ENCODE peak calls at places on chromosomes 6 and 20, in six cellular contexts. L, H, V, T, G and R are unnamed samples.

GRCh38 chr6:46410330-46410953 is 80.8 kb downstream of the RCAN2 start:
- DNase-seq in L (no peak), H (peak), V (no peak), T (peak), G (no peak), R (peak)

GRCh38 chr20:49557449-49557848 is 10.5 kb downstream of the PTGIS start:
- DNase-seq in L (no peak), H (no peak), V (no peak), T (no peak), G (no peak), R (no peak)

GRCh38 chr6:19851273-19852089 is 14.3 kb downstream of the ID4 start:
- DNase-seq in L (no peak), H (peak), V (no peak), T (no peak), G (no peak), R (peak)

GRCh38 chr6:151497935-151498726 is 4.3 kb downstream of the CCDC170 start:
- DNase-seq in L (no peak), H (no peak), V (no peak), T (no peak), G (no peak), R (no peak)

GRCh38 chr20:41138527-41139226 is 1.3 kb downstream of the PLCG1 start:
- DNase-seq in L (no peak), H (no peak), V (no peak), T (no peak), G (no peak), R (no peak)

GRCh38 chr20:58691773-58692578 is 624 bp upstream of the NPEPL1 start:
- DNase-seq in L (peak), H (no peak), V (peak), T (no peak), G (no peak), R (no peak)

GRCh38 chr20:53575481-53576194 is 18.0 kb downstream of the ZNF217 start:
- DNase-seq in L (no peak), H (no peak), V (peak), T (no peak), G (no peak), R (no peak)

GRCh38 chr6:125004198-125004597 is 42.0 kb downstream of the RNF217 start:
- DNase-seq in L (no peak), H (no peak), V (peak), T (no peak), G (no peak), R (no peak)

GRCh38 chr6:83920017-83920416 is 60.5 kb downstream of the CYB5R4 start:
- DNase-seq in L (no peak), H (no peak), V (no peak), T (no peak), G (no peak), R (no peak)

GRCh38 chr20:44054118-44054517 is 132.9 kb downstream of the JPH2 start:
- DNase-seq in L (no peak), H (no peak), V (peak), T (no peak), G (peak), R (no peak)

GRCh38 chr20:9059931-9060330 is 9.0 kb upstream of the PLCB4 start:
- DNase-seq in L (no peak), H (no peak), V (no peak), T (no peak), G (no peak), R (no peak)

GRCh38 chr6:90083891-90084290 is 189.6 kb downstream of the GJA10 start:
- DNase-seq in L (peak), H (no peak), V (no peak), T (peak), G (no peak), R (no peak)

GRCh38 chr20:47754946-47755652 is 30.2 kb downstream of the SULF2 start:
- DNase-seq in L (no peak), H (no peak), V (no peak), T (no peak), G (no peak), R (no peak)

GRCh38 chr6:152700427-152700826 is 2.7 kb downstream of the MYCT1 start:
- DNase-seq in L (no peak), H (no peak), V (no peak), T (no peak), G (no peak), R (no peak)

GRCh38 chr20:21272279-21272678 is 30.9 kb upstream of the XRN2 start:
- DNase-seq in L (no peak), H (no peak), V (no peak), T (no peak), G (no peak), R (no peak)

GRCh38 chr6:111566873-111567517 is 38.7 kb downstream of the TRAF3IP2 start:
- DNase-seq in L (no peak), H (no peak), V (no peak), T (no peak), G (peak), R (no peak)
- H3K27ac ChIP-seq in L (no peak), H (no peak), V (peak), T (no peak), G (no peak), R (peak)

GRCh38 chr6:122033564-122034181 is 365.8 kb upstream of the HSF2 start:
- DNase-seq in L (no peak), H (peak), V (no peak), T (no peak), G (no peak), R (peak)
- TF ChIP-seq POLR2AphosphoS5 in L (no peak), H (no peak), V (peak), T (no peak), G (no peak), R (no peak)

DNA sequence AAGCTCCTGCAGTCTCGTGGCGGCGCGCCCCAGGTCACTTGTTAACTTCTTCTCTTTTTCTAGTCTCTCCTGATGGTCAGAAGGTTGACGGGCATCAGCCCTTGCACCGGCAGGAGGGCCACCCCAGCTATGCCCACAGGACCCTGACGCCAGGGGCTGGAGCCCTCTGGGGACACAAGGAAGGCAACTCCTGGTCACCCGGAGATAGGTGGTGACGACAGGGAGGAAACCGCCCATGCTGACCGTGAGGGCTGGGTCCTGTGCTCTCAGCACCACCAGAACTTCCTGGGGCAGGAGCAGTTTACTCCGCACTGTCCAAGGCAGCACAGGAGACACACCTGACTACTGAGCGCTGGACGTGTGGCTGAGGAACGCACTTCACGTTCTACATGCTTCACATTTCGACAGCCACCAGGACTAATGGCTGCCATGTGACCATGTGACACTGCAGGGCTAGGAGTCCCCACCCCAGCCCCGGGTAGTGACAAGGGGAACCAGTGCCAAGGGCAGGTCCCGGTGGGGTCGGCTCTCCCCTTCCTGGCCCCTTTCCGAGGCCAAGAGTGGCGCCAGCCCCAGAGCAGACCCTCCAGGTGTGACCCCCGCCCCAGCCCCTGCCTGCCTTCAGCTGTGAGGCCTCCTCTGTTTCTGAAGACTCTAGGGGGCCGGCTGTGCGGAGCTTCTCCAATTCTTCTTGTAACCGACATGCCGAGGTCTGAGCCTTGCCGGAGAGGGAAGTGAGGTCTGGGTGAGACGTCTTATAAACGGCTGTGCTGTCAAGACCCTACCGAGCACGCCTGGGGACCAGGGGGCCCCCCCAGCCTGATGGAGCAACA is 45.2 kb downstream of the DSTN start:
- DNase-seq in L (peak), H (no peak), V (peak), T (no peak), G (peak), R (no peak)
- H3K27ac ChIP-seq in L (no peak), H (no peak), V (peak), T (no peak), G (peak), R (peak)

DNA sequence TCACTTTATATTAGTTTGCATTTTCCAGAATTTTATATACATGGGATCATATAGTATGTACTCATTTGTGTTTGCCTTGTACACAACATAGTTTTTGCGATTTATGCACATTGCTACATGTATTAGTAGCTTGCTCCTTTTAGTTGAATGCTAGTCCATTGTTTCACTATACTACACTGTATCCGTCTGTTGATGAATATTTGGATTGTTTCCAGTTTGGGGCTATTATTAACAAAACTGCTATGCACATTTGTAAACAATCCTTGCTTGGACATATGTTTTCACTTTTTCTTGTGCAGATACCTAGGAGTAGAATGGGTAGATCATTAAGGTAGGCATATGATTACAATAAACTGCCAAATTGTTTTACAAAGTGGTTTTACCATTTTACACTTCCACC is 3.9 kb upstream of the LRRC1 start:
- DNase-seq in L (no peak), H (no peak), V (no peak), T (no peak), G (no peak), R (no peak)
- TF ChIP-seq POLR2AphosphoS5 in L (no peak), H (no peak), V (no peak), T (no peak), G (no peak), R (no peak)

GRCh38 chr6:36985963-36986703 is at the start of gene MTCH1:
- DNase-seq in L (peak), H (peak), V (peak), T (peak), G (peak), R (no peak)

GRCh38 chr6:36983538-36983937 is 2.5 kb downstream of the MTCH1 start:
- DNase-seq in L (no peak), H (no peak), V (no peak), T (no peak), G (no peak), R (no peak)

GRCh38 chr6:36984581-36985383 is 1.2 kb downstream of the MTCH1 start:
- DNase-seq in L (no peak), H (peak), V (no peak), T (no peak), G (no peak), R (no peak)

GRCh38 chr6:36986704-36987047 is 680 bp upstream of the MTCH1 start:
- DNase-seq in L (no peak), H (no peak), V (no peak), T (no peak), G (no peak), R (no peak)

GRCh38 chr6:36985384-36985962 is 523 bp downstream of the MTCH1 start:
- DNase-seq in L (no peak), H (no peak), V (no peak), T (no peak), G (no peak), R (no peak)
- H3K27ac ChIP-seq in L (peak), H (peak), V (peak), T (peak), G (peak), R (peak)

GRCh38 chr20:5072756-5073153 is 47.0 kb downstream of the PCNA start:
- DNase-seq in L (no peak), H (no peak), V (no peak), T (no peak), G (no peak), R (no peak)

GRCh38 chr20:5074050-5074674 is 45.6 kb downstream of the PCNA start:
- DNase-seq in L (no peak), H (no peak), V (no peak), T (peak), G (no peak), R (no peak)

GRCh38 chr20:5070081-5070480 is 49.7 kb downstream of the PCNA start:
- DNase-seq in L (no peak), H (no peak), V (no peak), T (no peak), G (no peak), R (no peak)

GRCh38 chr20:5070570-5070969 is 49.2 kb downstream of the PCNA start:
- DNase-seq in L (no peak), H (no peak), V (no peak), T (no peak), G (no peak), R (no peak)

GRCh38 chr20:5073154-5074049 is 46.4 kb downstream of the PCNA start:
- DNase-seq in L (peak), H (peak), V (peak), T (no peak), G (peak), R (no peak)
- TF ChIP-seq POLR2AphosphoS5 in L (peak), H (peak), V (peak), T (no peak), G (peak), R (no peak)

GRCh38 chr6:33600761-33601160 is 20.4 kb upstream of the ITPR3 start:
- DNase-seq in L (no peak), H (no peak), V (no peak), T (no peak), G (no peak), R (no peak)

GRCh38 chr6:33597551-33598322 is 17.7 kb upstream of the BAK1 start:
- DNase-seq in L (no peak), H (no peak), V (no peak), T (no peak), G (no peak), R (no peak)

GRCh38 chr6:33602180-33602579 is 18.9 kb upstream of the ITPR3 start:
- DNase-seq in L (no peak), H (no peak), V (no peak), T (no peak), G (no peak), R (no peak)

GRCh38 chr6:33595001-33595846 is 15.1 kb upstream of the BAK1 start:
- DNase-seq in L (no peak), H (no peak), V (no peak), T (no peak), G (no peak), R (no peak)

DNA sequence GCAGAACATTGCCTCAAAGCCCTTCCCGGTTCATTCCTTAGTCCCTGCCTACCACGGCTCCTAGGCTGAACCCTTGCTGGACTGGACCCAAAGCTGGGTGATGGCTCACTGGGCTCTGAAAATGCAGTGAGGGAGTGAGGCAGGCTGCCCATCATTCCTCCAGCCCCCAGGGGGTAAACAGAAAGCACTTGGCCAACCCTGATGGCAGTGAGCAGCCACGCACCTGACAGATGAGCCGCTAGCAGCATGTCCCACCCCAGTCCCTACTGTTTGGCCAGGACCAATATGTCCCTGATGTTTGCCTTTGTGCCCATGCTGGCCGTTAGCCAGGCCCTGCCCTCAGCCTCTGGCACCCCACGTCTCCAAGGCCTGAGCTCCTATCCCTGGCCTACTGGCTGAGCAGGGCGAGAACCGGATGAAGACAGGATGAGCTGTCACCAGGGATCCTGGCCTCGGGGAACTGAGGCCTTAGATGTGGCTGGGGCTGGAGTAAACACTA is 19.4 kb upstream of the BAK1 start:
- DNase-seq in L (no peak), H (no peak), V (peak), T (no peak), G (peak), R (no peak)
- H3K27ac ChIP-seq in L (no peak), H (peak), V (peak), T (no peak), G (peak), R (no peak)